ENCODE peak calls at places on chromosomes 11 and 22, in ten cellular contexts. T is A549, K is OCI-LY7, X is SK-N-SH, O is GM23338, N is lung, D is stomach, U is dorsolateral prefrontal cortex, B is ovary, H is heart left ventricle. Q is an unnamed sample.

GRCh38 chr11:2178906-2179494 is 7.4 kb upstream of the TH start:
- DNase-seq in T (no peak), K (no peak), X (no peak), O (no peak), N (no peak), D (no peak), U (no peak), B (no peak), H (no peak), Q (no peak)

GRCh38 chr11:69535928-69536327 is 54.5 kb downstream of the LINC01488 start:
- DNase-seq in T (no peak), K (no peak), X (no peak), O (no peak), N (no peak), D (no peak), U (peak), B (no peak), H (no peak), Q (no peak)

GRCh38 chr22:35313311-35314121 is 13.8 kb downstream of the TOM1 start:
- DNase-seq in T (peak), K (no peak), X (no peak), O (no peak), N (no peak), D (peak), U (peak), B (no peak), H (peak), Q (peak)

GRCh38 chr11:85682330-85683305 is 3.4 kb downstream of the CCDC89 start:
- DNase-seq in T (peak), K (no peak), X (peak), O (no peak), N (peak), D (peak), U (peak), B (peak), H (peak), Q (peak)

GRCh38 chr11:40162901-40163300 is 1296.6 kb downstream of the LRRC4C start:
- DNase-seq in T (no peak), K (no peak), X (no peak), O (no peak), N (no peak), D (no peak), U (no peak), B (no peak), H (no peak), Q (no peak)

GRCh38 chr11:85740464-85741400 is 54.7 kb upstream of the CCDC89 start:
- DNase-seq in T (no peak), K (no peak), X (no peak), O (no peak), N (no peak), D (no peak), U (no peak), B (no peak), H (no peak), Q (no peak)

GRCh38 chr22:49589811-49590210 is 237.9 kb downstream of the BRD1 start:
- DNase-seq in T (no peak), K (no peak), X (no peak), O (no peak), N (no peak), D (no peak), U (peak), B (no peak), H (peak), Q (peak)

GRCh38 chr11:18865951-18866350 is 73.3 kb downstream of the MRGPRX1 start:
- DNase-seq in T (no peak), K (no peak), X (no peak), O (peak), N (no peak), D (no peak), U (no peak), B (no peak), H (no peak), Q (no peak)

GRCh38 chr11:57323503-57324153 is 1.1 kb downstream of the TNKS1BP1 start:
- DNase-seq in T (peak), K (no peak), X (no peak), O (no peak), N (no peak), D (no peak), U (no peak), B (peak), H (no peak), Q (no peak)

GRCh38 chr11:119751281-119752060 is 22.5 kb upstream of the NECTIN1 start:
- DNase-seq in T (no peak), K (peak), X (no peak), O (no peak), N (no peak), D (no peak), U (no peak), B (no peak), H (no peak), Q (no peak)

GRCh38 chr11:76597533-76598425 is 72.8 kb downstream of the LRRC32 start:
- DNase-seq in T (no peak), K (no peak), X (peak), O (no peak), N (peak), D (no peak), U (no peak), B (no peak), H (no peak), Q (no peak)

GRCh38 chr11:61596990-61597389 is 16.1 kb upstream of the SYT7 start:
- DNase-seq in T (no peak), K (no peak), X (no peak), O (no peak), N (no peak), D (no peak), U (no peak), B (no peak), H (no peak), Q (no peak)

GRCh38 chr22:28229566-28230483 is 310.8 kb upstream of the PITPNB start:
- DNase-seq in T (no peak), K (no peak), X (no peak), O (no peak), N (no peak), D (no peak), U (no peak), B (no peak), H (no peak), Q (no peak)

GRCh38 chr22:47165338-47165931 is 403.0 kb downstream of the TBC1D22A start:
- DNase-seq in T (no peak), K (no peak), X (no peak), O (no peak), N (no peak), D (no peak), U (peak), B (peak), H (peak), Q (peak)

GRCh38 chr11:75813126-75813525 is 1.9 kb upstream of the UVRAG start:
- DNase-seq in T (no peak), K (no peak), X (no peak), O (no peak), N (no peak), D (no peak), U (no peak), B (no peak), H (no peak), Q (no peak)

GRCh38 chr22:41532908-41533825 is 11.1 kb downstream of the POLR3H start:
- DNase-seq in T (peak), K (peak), X (peak), O (peak), N (peak), D (peak), U (peak), B (peak), H (peak), Q (peak)

GRCh38 chr22:19232620-19233019 is 54.1 kb upstream of the SLC25A1 start:
- DNase-seq in T (no peak), K (no peak), X (peak), O (no peak), N (no peak), D (no peak), U (no peak), B (no peak), H (no peak), Q (no peak)

GRCh38 chr11:69391192-69392103 is 90.0 kb upstream of the LINC01488 start:
- DNase-seq in T (no peak), K (no peak), X (no peak), O (no peak), N (no peak), D (no peak), U (peak), B (no peak), H (no peak), Q (no peak)

GRCh38 chr22:24543068-24543675 is 11.8 kb downstream of the GUCD1 start:
- DNase-seq in T (no peak), K (no peak), X (no peak), O (no peak), N (no peak), D (peak), U (no peak), B (no peak), H (no peak), Q (no peak)
- H3K27ac ChIP-seq in T (no peak), K (no peak), X (no peak), O (no peak), N (peak), D (peak), U (peak), B (no peak), H (no peak), Q (no peak)

DNA sequence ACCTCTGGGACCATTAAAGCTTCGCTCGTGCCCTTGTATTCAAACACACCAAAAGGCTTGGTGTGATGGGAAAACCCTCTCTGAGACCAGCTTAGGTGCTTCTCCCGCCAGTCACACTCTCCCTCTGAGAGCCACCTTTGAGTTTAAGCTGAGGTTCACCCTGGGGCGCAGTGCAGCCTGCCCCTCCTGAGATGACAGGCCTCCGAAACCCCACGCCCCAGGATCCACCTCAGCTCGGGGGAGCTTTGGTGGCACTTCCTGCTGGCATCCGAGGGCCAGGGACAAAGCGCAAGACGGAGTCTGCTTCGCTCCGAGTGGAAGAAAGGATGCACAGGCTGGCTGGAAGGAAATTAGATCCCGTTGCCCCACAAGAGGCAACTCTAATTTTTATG is 134.5 kb downstream of the CEP164 start:
- DNase-seq in T (no peak), K (no peak), X (no peak), O (no peak), N (no peak), D (no peak), U (no peak), B (no peak), H (no peak), Q (no peak)
- TF ChIP-seq CTCF in T (no peak), K (no peak), X (no peak), O (no peak), N (no peak), D (no peak), U (no peak), B (no peak), H (no peak), Q (no peak)

GRCh38 chr11:64661146-64661545 is 61.9 kb downstream of the NRXN2 start:
- DNase-seq in T (no peak), K (no peak), X (no peak), O (no peak), N (no peak), D (no peak), U (no peak), B (no peak), H (peak), Q (peak)
- H3K4me3 ChIP-seq in T (no peak), K (no peak), X (no peak), O (no peak), N (no peak), D (no peak), U (no peak), B (no peak), H (peak), Q (peak)

DNA sequence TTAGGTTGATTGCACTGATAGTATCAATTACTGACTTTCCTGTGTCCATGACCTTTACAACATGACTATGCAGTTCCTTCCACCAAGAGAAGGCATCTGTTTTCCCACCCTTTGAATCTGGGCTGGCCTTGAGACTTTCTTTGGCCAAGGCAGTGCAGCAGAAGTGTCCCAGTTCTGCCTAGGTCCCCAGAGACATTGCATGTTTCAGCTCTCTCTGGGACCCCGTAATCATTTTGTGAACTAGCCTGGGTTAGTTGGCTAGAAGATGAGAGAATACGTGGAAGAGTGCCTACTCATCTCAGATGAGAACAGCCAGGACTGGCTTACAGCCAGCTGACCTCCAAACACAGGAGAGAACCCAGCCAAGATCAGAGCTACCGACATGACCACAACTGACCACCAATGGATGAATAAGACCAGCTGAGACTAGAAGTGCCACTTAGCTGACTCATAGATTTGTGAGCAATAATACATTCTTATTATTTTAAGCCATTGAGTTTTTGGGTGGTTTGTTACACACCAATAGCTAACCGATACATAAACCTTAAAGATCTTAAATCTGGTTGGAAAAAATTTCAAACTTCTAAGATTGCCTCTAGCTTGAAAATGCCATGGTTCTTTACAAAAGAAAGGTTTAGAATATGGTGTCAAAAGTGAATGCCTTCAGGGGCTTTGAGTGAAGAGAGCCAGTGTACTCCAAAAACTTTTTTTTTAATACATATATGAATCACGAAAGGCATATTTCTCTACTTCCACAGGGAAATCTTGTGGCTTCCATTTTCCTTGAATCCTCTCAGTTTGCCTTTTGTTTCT is 145.2 kb downstream of the FBXO7 start:
- DNase-seq in T (no peak), K (no peak), X (no peak), O (no peak), N (peak), D (no peak), U (no peak), B (peak), H (no peak), Q (peak)
- H3K27ac ChIP-seq in T (no peak), K (no peak), X (no peak), O (no peak), N (peak), D (peak), U (no peak), B (no peak), H (peak), Q (peak)

DNA sequence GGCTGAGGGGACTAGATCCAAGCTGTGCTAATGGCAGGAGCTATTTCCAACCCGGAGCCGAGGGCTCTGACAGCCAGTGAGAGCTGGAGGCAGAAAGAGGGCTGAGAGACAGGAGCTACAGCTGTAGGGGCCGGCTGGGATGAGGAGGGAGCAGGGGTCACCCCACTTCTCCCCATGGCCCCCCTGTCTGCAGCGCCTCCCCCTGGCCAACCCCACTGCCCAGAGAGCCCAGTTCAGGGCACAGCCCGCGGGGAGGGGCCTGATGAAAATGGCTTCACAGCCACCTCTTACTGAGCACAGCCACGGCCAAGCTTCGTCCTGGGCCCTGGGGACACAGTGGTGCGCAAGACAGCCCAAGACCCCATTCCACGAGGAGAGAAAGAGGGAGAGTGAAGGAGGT is 27.9 kb downstream of the RPL3 start:
- DNase-seq in T (no peak), K (no peak), X (no peak), O (no peak), N (no peak), D (no peak), U (no peak), B (no peak), H (no peak), Q (no peak)
- TF ChIP-seq CTCF in T (peak), K (peak), X (peak), O (peak), N (no peak), D (no peak), U (no peak), B (no peak), H (no peak), Q (no peak)

GRCh38 chr11:66316849-66317251 is at the start of gene CD248:
- DNase-seq in T (no peak), K (no peak), X (peak), O (peak), N (no peak), D (no peak), U (no peak), B (peak), H (peak), Q (peak)
- H3K4me3 ChIP-seq in T (no peak), K (peak), X (no peak), O (peak), N (peak), D (peak), U (peak), B (peak), H (peak), Q (peak)

DNA sequence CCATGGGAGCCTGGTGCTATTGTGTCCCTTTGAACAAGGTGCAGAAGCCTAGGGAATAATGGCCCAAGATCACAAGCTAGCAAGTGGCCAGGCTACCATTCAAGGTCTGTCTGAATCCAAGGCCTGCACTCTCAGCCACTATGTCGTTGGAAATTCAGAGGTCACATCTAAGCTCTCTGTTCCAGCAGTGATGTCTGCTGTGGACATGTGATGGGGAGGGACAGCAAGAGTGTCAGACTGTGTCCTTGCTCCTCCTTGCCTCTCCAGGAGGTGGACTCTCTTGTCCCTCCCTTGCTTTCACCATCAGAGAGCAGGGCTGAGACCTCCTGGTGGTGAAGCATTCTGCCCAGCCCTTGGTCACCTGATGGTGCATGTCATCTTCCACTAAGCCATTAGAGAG is 37.2 kb upstream of the SUSD2 start:
- DNase-seq in T (no peak), K (no peak), X (no peak), O (no peak), N (no peak), D (no peak), U (no peak), B (no peak), H (no peak), Q (no peak)
- H3K27ac ChIP-seq in T (no peak), K (no peak), X (no peak), O (no peak), N (peak), D (peak), U (peak), B (no peak), H (peak), Q (peak)

GRCh38 chr11:113397212-113397611 is 9.6 kb downstream of the ANKK1 start:
- DNase-seq in T (no peak), K (no peak), X (no peak), O (no peak), N (no peak), D (no peak), U (no peak), B (no peak), H (no peak), Q (no peak)
- TF ChIP-seq CTCF in T (no peak), K (no peak), X (no peak), O (no peak), N (no peak), D (no peak), U (no peak), B (no peak), H (no peak), Q (no peak)

Q was measured in tibial artery.